ENCODE peak calls at places on chromosomes 2 and 18, in five cellular contexts. X, Z, V, I and S are unnamed samples.

GRCh38 chr2:16321872-16322271 is 343.8 kb downstream of the CYRIA start:
- DNase-seq in X (no peak), Z (no peak), V (no peak), I (no peak), S (no peak)

GRCh38 chr2:163558286-163559009 is 177.4 kb downstream of the FIGN start:
- DNase-seq in X (no peak), Z (no peak), V (no peak), I (no peak), S (no peak)

GRCh38 chr2:29052811-29053210 is 21.5 kb downstream of the PCARE start:
- DNase-seq in X (no peak), Z (no peak), V (no peak), I (no peak), S (no peak)

GRCh38 chr18:9549405-9549804 is 65.0 kb downstream of the PPP4R1 start:
- DNase-seq in X (no peak), Z (no peak), V (no peak), I (no peak), S (no peak)

GRCh38 chr18:9869713-9870430 is 15.9 kb upstream of the TXNDC2 start:
- DNase-seq in X (no peak), Z (peak; percentile 56), V (peak; percentile 83), I (peak; percentile 45), S (no peak)

GRCh38 chr2:8135051-8135675 is 546.7 kb upstream of the ID2 start:
- DNase-seq in X (no peak), Z (no peak), V (no peak), I (no peak), S (no peak)

GRCh38 chr2:217387776-217388381 is 528.0 kb upstream of the TNP1 start:
- DNase-seq in X (no peak), Z (no peak), V (peak; percentile 61), I (no peak), S (no peak)

GRCh38 chr2:70528921-70529320 is 24.7 kb downstream of the TGFA start:
- DNase-seq in X (no peak), Z (no peak), V (no peak), I (no peak), S (no peak)

GRCh38 chr18:23857756-23858155 is 156.8 kb upstream of the TTC39C start:
- DNase-seq in X (no peak), Z (no peak), V (no peak), I (peak; percentile 49), S (no peak)

GRCh38 chr2:37189452-37190153 is 1.1 kb upstream of the SULT6B1 start:
- DNase-seq in X (no peak), Z (no peak), V (peak; percentile 90), I (peak; percentile 79), S (no peak)

GRCh38 chr2:64876137-64876647 is 113.0 kb upstream of the SLC1A4 start:
- DNase-seq in X (no peak), Z (no peak), V (no peak), I (peak; percentile 37), S (peak; percentile 86)

GRCh38 chr18:23992119-23992940 is 22.2 kb upstream of the TTC39C start:
- DNase-seq in X (peak; percentile 56), Z (no peak), V (peak; percentile 89), I (peak; percentile 67), S (no peak)

GRCh38 chr2:79935771-79936657 is 368.5 kb downstream of the LRRTM1 start:
- DNase-seq in X (no peak), Z (peak; percentile 29), V (peak; percentile 32), I (peak; percentile 56), S (no peak)

GRCh38 chr2:234977228-234977679 is 25.4 kb downstream of the SH3BP4 start:
- DNase-seq in X (no peak), Z (no peak), V (no peak), I (no peak), S (no peak)

GRCh38 chr2:128635361-128635900 is 316.8 kb upstream of the HS6ST1 start:
- DNase-seq in X (no peak), Z (no peak), V (peak; percentile 44), I (peak; percentile 1), S (no peak)

GRCh38 chr2:45004569-45005181 is 4.6 kb downstream of the SIX2 start:
- DNase-seq in X (no peak), Z (no peak), V (no peak), I (no peak), S (no peak)

GRCh38 chr2:144253743-144254142 is 266.2 kb downstream of the ZEB2 start:
- DNase-seq in X (no peak), Z (no peak), V (no peak), I (no peak), S (no peak)

GRCh38 chr2:112764071-112765044 is at the start of gene CKAP2L:
- DNase-seq in X (peak; percentile 94), Z (peak; percentile 96), V (peak; percentile 95), I (peak; percentile 93), S (peak; percentile 97)

GRCh38 chr2:67322361-67323001 is 74.7 kb upstream of the ETAA1 start:
- DNase-seq in X (no peak), Z (no peak), V (peak; percentile 84), I (peak; percentile 80), S (peak; percentile 77)

GRCh38 chr18:59123588-59124369 is 15.9 kb upstream of the SEC11C start:
- DNase-seq in X (no peak), Z (no peak), V (no peak), I (no peak), S (no peak)

GRCh38 chr2:100214265-100214961 is 72.0 kb upstream of the AFF3 start:
- DNase-seq in X (no peak), Z (no peak), V (no peak), I (no peak), S (no peak)

GRCh38 chr18:987325-988186 is 82.9 kb downstream of the ADCYAP1 start:
- DNase-seq in X (no peak), Z (no peak), V (no peak), I (no peak), S (no peak)

GRCh38 chr18:61199131-61199903 is 133.9 kb upstream of the CDH20 start:
- DNase-seq in X (no peak), Z (no peak), V (no peak), I (no peak), S (no peak)

GRCh38 chr18:52991246-52991645 is 651.2 kb downstream of the DCC start:
- DNase-seq in X (no peak), Z (no peak), V (no peak), I (no peak), S (no peak)

GRCh38 chr2:240383099-240383758 is 52.2 kb upstream of the GPC1 start:
- DNase-seq in X (no peak), Z (no peak), V (peak; percentile 71), I (no peak), S (no peak)

GRCh38 chr18:38751897-38752296 is 1186.3 kb upstream of the CELF4 start:
- DNase-seq in X (no peak), Z (no peak), V (no peak), I (no peak), S (no peak)